ENCODE peak calls at places on chromosomes 5 and 9, in seven cellular contexts. F is fibroblast of lung, U is cardiac muscle cell, C is PC-3, L is HepG2, G is dorsolateral prefrontal cortex, Q is neural progenitor cell. K is an unnamed sample.

GRCh38 chr5:159414021-159414420 is 83.7 kb upstream of the IL12B start:
- DNase-seq in U (no peak), C (no peak), G (no peak), L (no peak), Q (no peak), F (no peak), K (no peak)

GRCh38 chr9:91193658-91194391 is 167.9 kb downstream of the AUH start:
- DNase-seq in F (peak; percentile 95), Q (peak; percentile 92), L (peak; percentile 93), G (peak; percentile 76), U (peak; percentile 98), C (peak; percentile 71), K (peak; percentile 47)

GRCh38 chr5:175718401-175719108 is 60.7 kb downstream of the HRH2 start:
- DNase-seq in F (no peak), Q (peak; percentile 57), C (peak; percentile 57), U (peak; percentile 43), L (no peak), G (no peak), K (no peak)

GRCh38 chr5:115601709-115602584 is at the start of gene TICAM2:
- DNase-seq in C (peak; percentile 50), U (peak; percentile 74), G (peak; percentile 80), F (peak; percentile 83), L (no peak), Q (peak; percentile 76), K (no peak)

GRCh38 chr5:34858798-34859197 is 19.8 kb downstream of the TTC23L start:
- DNase-seq in F (peak; percentile 21), U (peak; percentile 56), L (no peak), G (no peak), C (no peak), Q (no peak), K (no peak)

GRCh38 chr5:101977729-101978345 is 318.2 kb downstream of the SLCO4C1 start:
- DNase-seq in Q (peak; percentile 81), L (peak; percentile 49), F (peak; percentile 52), U (peak; percentile 57), C (peak; percentile 75), G (no peak), K (no peak)

GRCh38 chr5:1239514-1240251 is 14.5 kb downstream of the SLC6A18 start:
- DNase-seq in G (no peak), U (no peak), C (no peak), F (no peak), Q (no peak), L (no peak), K (no peak)

GRCh38 chr9:116204252-116204882 is 50.8 kb downstream of the PAPPA start:
- DNase-seq in L (peak; percentile 60), U (no peak), G (no peak), Q (no peak), C (peak; percentile 25), F (no peak), K (no peak)

GRCh38 chr5:67807116-67807888 is 408.3 kb upstream of the PIK3R1 start:
- DNase-seq in U (no peak), Q (no peak), F (peak; percentile 24), L (no peak), C (no peak), G (no peak), K (no peak)

GRCh38 chr9:109264865-109265532 is 55.9 kb downstream of the EPB41L4B start:
- DNase-seq in F (peak; percentile 13), G (no peak), C (peak; percentile 47), L (no peak), U (no peak), Q (no peak), K (no peak)

GRCh38 chr9:114824130-114824529 is 18.3 kb upstream of the TNFSF15 start:
- DNase-seq in C (no peak), G (no peak), L (no peak), Q (no peak), U (peak; percentile 41), F (peak; percentile 82), K (no peak)

GRCh38 chr9:92875373-92875772 is 2.5 kb downstream of the ZNF484 start:
- DNase-seq in L (no peak), F (no peak), Q (no peak), U (no peak), C (no peak), G (no peak), K (no peak)

GRCh38 chr9:16794871-16795639 is 75.4 kb downstream of the BNC2 start:
- DNase-seq in C (no peak), L (no peak), F (peak; percentile 72), G (no peak), U (peak; percentile 88), Q (no peak), K (no peak)
- H3K27ac ChIP-seq in C (no peak overlapping the region), L (no peak overlapping the region), F (peak overlapping the region; percentile 15), G (no peak overlapping the region), U (no peak overlapping the region), Q (no peak overlapping the region), K (no peak overlapping the region)

GRCh38 chr9:127962278-127962677 is 18.5 kb downstream of the EEIG1 start:
- DNase-seq in U (no peak), L (no peak), G (no peak), C (no peak), Q (no peak), F (no peak), K (no peak)

GRCh38 chr9:127961166-127961490 is 19.7 kb downstream of the EEIG1 start:
- DNase-seq in L (no peak), C (no peak), F (no peak), Q (no peak), U (no peak), G (no peak), K (no peak)

GRCh38 chr9:127961613-127962150 is 19.1 kb downstream of the EEIG1 start:
- DNase-seq in L (no peak), U (no peak), G (no peak), Q (no peak), C (no peak), F (no peak), K (no peak)

GRCh38 chr9:127963041-127963358 is 17.8 kb downstream of the EEIG1 start:
- DNase-seq in F (no peak), Q (no peak), U (no peak), L (no peak), C (no peak), G (no peak), K (no peak)

GRCh38 chr9:127963359-127964064 is 17.3 kb downstream of the EEIG1 start:
- DNase-seq in U (no peak), F (no peak), Q (no peak), L (no peak), C (no peak), G (peak; percentile 45), K (no peak)
- H3K4me3 ChIP-seq in U (no peak overlapping the region), F (no peak overlapping the region), Q (no peak overlapping the region), L (no peak overlapping the region), C (no peak overlapping the region), G (no peak overlapping the region), K (peak overlapping the region; percentile 3)

GRCh38 chr9:85941617-85941930 is 628 bp downstream of the NAA35 start:
- DNase-seq in G (no peak), U (no peak), F (no peak), L (no peak), C (no peak), Q (no peak), K (no peak)

GRCh38 chr9:85942913-85943729 is 2.2 kb downstream of the NAA35 start:
- DNase-seq in G (no peak), L (no peak), U (no peak), C (no peak), F (no peak), Q (no peak), K (no peak)

GRCh38 chr9:85941966-85942912 is 1.3 kb downstream of the NAA35 start:
- DNase-seq in G (no peak), U (peak; percentile 18), Q (no peak), C (no peak), L (no peak), F (peak; percentile 0), K (no peak)

GRCh38 chr9:85940275-85940831 is 593 bp upstream of the NAA35 start:
- DNase-seq in G (no peak), U (peak; percentile 3), F (no peak), Q (no peak), C (no peak), L (no peak), K (no peak)

GRCh38 chr9:85940832-85941616 is at the start of gene NAA35:
- DNase-seq in U (peak; percentile 98), F (peak; percentile 96), Q (peak; percentile 98), L (peak; percentile 94), G (peak; percentile 98), C (peak; percentile 97), K (peak; percentile 93)
- TF ChIP-seq CTCF in U (no peak), F (no peak), Q (no peak), L (peak; percentile 6), G (peak; percentile 23), C (no peak), K (no peak)

DNA sequence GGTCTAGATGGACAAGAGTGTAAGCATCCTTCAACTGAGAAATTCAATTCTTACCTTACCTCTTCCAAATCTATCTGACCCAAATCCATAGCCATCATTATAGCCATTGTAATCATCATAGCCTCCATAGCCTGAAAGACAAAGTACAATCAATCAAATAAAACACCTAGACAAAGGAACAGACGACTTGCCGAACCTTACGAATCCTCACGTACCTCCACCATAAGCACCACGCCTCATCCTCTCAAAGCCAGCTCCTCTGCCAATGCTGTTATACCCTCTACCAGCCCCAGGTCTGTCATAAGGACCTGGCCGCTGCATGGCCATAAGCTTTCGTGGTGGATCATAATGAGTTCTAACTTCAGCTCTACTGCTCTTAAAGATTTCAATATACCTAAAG is 5.5 kb downstream of the HNRNPH1 start:
- DNase-seq in F (no peak), Q (no peak), L (no peak), G (no peak), C (no peak), U (no peak), K (no peak)
- H3K27ac ChIP-seq in F (no peak overlapping the region), Q (no peak overlapping the region), L (no peak overlapping the region), G (no peak overlapping the region), C (no peak overlapping the region), U (no peak overlapping the region), K (no peak overlapping the region)

GRCh38 chr5:132476853-132477729 is 13.5 kb downstream of the IRF1 start:
- DNase-seq in U (no peak), Q (no peak), F (no peak), C (no peak), L (no peak), G (peak; percentile 26), K (no peak)
- H3K4me3 ChIP-seq in U (no peak overlapping the region), Q (no peak overlapping the region), F (no peak overlapping the region), C (no peak overlapping the region), L (no peak overlapping the region), G (no peak overlapping the region), K (no peak overlapping the region)

DNA sequence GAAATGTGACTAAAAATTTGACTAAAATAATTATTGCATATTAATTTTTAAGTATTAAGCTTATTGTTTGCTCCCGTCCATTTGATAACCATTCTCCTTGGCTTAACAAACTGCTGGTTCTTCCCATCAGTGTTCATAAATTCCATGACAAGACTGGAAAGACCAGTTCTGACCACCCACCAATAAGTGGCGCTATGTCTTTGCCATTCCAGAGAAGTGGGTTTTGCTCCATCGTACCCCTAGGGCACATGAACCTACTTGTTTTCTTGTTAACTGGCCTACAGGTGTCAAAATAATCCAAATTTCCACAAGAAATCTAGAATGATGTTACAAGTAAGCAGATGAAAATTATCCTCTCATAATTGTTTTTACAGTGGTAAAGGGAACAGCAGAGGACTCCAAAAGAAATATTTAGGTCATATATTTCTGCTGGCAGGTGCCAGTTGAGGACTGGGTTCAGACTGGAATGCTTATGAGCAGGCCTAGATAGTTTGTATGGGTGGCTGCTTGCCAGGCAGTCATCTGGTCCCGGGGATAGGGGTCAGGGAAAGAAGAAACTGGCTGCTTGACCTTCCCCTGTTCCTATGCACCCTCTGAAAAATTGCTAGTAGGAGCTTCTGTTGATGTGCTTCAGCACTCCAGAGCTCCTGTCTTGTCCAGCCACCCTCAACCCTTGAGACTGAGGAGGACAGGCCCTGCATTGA is 283.1 kb upstream of the ADAMTSL1 start:
- DNase-seq in F (no peak), L (no peak), Q (no peak), C (peak; percentile 7), G (no peak), U (no peak), K (no peak)
- TF ChIP-seq CTCF in F (peak; percentile 3), L (peak; percentile 11), Q (peak; percentile 25), C (peak; percentile 45), G (no peak), U (no peak), K (no peak)

GRCh38 chr5:52804359-52804758 is 16.6 kb downstream of the ITGA1 start:
- DNase-seq in G (no peak), C (no peak), L (no peak), Q (no peak), F (no peak), U (peak; percentile 66), K (no peak)
- H3K27ac ChIP-seq in G (no peak overlapping the region), C (no peak overlapping the region), L (no peak overlapping the region), Q (no peak overlapping the region), F (peak overlapping the region; percentile 49), U (no peak overlapping the region), K (peak overlapping the region; percentile 65)

K was measured in thoracic aorta.